ENCODE peak calls at places on chromosomes 12 and 14, in nine cellular contexts. O, L, T, J, Z, U, I, W and E are unnamed samples.
A peak's percentile ranks its signal among the peaks of the same experiment; 100 is the strongest.

GRCh38 chr12:112018571-112019237 is 5.5 kb downstream of the ERP29 start:
- DNase-seq in O (no peak), L (no peak), T (peak; percentile 60), J (peak; percentile 73), Z (peak; percentile 67), U (peak; percentile 85), I (no peak), W (no peak), E (no peak)

GRCh38 chr12:21562859-21563258 is 36.8 kb downstream of the SPX start:
- DNase-seq in O (no peak), L (no peak), T (no peak), J (no peak), Z (no peak), U (no peak), I (no peak), W (no peak), E (no peak)

GRCh38 chr14:35374273-35374681 is 30.3 kb downstream of the NFKBIA start:
- DNase-seq in O (peak; percentile 77), L (no peak), T (peak; percentile 94), J (peak; percentile 94), Z (peak; percentile 95), U (peak; percentile 98), I (no peak), W (peak; percentile 70), E (peak; percentile 86)

GRCh38 chr12:115507951-115508722 is 769.4 kb downstream of the MED13L start:
- DNase-seq in O (no peak), L (peak; percentile 95), T (no peak), J (no peak), Z (no peak), U (no peak), I (peak; percentile 95), W (no peak), E (no peak)

GRCh38 chr12:12901158-12901791 is 9.9 kb downstream of the GPRC5A start:
- DNase-seq in O (peak; percentile 87), L (no peak), T (peak; percentile 96), J (peak; percentile 97), Z (peak; percentile 97), U (peak; percentile 98), I (peak; percentile 24), W (peak; percentile 90), E (peak; percentile 41)

GRCh38 chr12:108326254-108326750 is 12.8 kb downstream of the CMKLR1 start:
- DNase-seq in O (no peak), L (no peak), T (no peak), J (no peak), Z (no peak), U (peak; percentile 34), I (no peak), W (no peak), E (no peak)

GRCh38 chr12:14768823-14769405 is 34.4 kb downstream of the WBP11 start:
- DNase-seq in O (peak; percentile 43), L (peak; percentile 59), T (peak; percentile 29), J (peak; percentile 22), Z (no peak), U (peak; percentile 51), I (peak; percentile 26), W (no peak), E (no peak)

GRCh38 chr12:94227066-94227465 is 78.7 kb downstream of the PLXNC1 start:
- DNase-seq in O (no peak), L (no peak), T (no peak), J (no peak), Z (no peak), U (no peak), I (no peak), W (no peak), E (no peak)

GRCh38 chr14:87863047-87863446 is 129.9 kb downstream of the GALC start:
- DNase-seq in O (no peak), L (no peak), T (peak; percentile 90), J (peak; percentile 49), Z (peak; percentile 43), U (no peak), I (no peak), W (peak; percentile 17), E (no peak)

DNA sequence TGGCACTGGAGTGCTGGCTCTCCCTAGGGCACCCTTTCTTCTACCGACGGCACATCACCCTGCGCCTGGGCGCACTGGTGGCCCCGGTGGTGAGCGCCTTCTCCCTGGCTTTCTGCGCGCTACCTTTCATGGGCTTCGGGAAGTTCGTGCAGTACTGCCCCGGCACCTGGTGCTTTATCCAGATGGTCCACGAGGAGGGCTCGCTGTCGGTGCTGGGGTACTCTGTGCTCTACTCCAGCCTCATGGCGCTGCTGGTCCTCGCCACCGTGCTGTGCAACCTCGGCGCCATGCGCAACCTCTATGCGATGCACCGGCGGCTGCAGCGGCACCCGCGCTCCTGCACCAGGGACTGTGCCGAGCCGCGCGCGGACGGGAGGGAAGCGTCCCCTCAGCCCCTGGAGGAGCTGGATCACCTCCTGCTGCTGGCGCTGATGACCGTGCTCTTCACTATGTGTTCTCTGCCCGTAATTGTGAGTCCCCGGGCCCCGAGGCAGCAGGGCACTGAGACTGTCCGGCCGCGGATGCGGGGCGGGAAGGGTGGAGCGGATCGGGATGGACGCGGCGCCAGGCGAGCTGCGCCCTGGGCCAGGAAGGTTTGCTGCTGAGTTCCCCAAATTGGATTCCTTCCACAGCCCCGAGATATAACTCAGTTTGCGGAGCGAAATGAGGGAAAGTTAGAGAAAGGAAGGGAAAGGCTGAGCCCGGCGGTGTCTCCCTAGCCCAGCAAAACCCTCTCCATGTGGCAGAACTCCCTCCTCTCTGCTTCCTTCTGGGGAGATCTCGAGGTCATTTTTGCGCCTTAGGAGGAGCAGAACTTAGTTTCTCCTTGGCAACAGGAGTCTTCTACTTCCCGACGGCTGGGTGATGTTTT is 928 bp downstream of the PTGDR start:
- DNase-seq in O (peak; percentile 14), L (peak; percentile 61), T (peak; percentile 42), J (peak; percentile 35), Z (peak; percentile 22), U (peak; percentile 61), I (peak; percentile 66), W (no peak), E (no peak)
- TF ChIP-seq EZH2 in O (peak; percentile 67), L (peak; percentile 88), T (peak; percentile 85), J (peak; percentile 69), Z (peak; percentile 78), U (peak; percentile 55), I (peak; percentile 93), W (peak; percentile 36), E (peak; percentile 96)

GRCh38 chr14:91417983-91418386 is 365 bp upstream of the CCDC88C start:
- DNase-seq in O (peak; percentile 78), L (peak; percentile 61), T (no peak), J (no peak), Z (no peak), U (peak; percentile 45), I (peak; percentile 82), W (no peak), E (peak; percentile 84)

GRCh38 chr14:91416744-91417133 is 881 bp downstream of the CCDC88C start:
- DNase-seq in O (no peak), L (peak; percentile 51), T (no peak), J (no peak), Z (no peak), U (no peak), I (no peak), W (no peak), E (peak; percentile 21)

GRCh38 chr14:91415794-91416743 is 1.6 kb downstream of the CCDC88C start:
- DNase-seq in O (no peak), L (peak; percentile 51), T (no peak), J (peak; percentile 14), Z (no peak), U (no peak), I (no peak), W (no peak), E (peak; percentile 79)

GRCh38 chr14:91418387-91419043 is 895 bp upstream of the CCDC88C start:
- DNase-seq in O (peak; percentile 66), L (peak; percentile 75), T (peak; percentile 42), J (peak; percentile 31), Z (no peak), U (peak; percentile 59), I (peak; percentile 70), W (no peak), E (peak; percentile 78)

DNA sequence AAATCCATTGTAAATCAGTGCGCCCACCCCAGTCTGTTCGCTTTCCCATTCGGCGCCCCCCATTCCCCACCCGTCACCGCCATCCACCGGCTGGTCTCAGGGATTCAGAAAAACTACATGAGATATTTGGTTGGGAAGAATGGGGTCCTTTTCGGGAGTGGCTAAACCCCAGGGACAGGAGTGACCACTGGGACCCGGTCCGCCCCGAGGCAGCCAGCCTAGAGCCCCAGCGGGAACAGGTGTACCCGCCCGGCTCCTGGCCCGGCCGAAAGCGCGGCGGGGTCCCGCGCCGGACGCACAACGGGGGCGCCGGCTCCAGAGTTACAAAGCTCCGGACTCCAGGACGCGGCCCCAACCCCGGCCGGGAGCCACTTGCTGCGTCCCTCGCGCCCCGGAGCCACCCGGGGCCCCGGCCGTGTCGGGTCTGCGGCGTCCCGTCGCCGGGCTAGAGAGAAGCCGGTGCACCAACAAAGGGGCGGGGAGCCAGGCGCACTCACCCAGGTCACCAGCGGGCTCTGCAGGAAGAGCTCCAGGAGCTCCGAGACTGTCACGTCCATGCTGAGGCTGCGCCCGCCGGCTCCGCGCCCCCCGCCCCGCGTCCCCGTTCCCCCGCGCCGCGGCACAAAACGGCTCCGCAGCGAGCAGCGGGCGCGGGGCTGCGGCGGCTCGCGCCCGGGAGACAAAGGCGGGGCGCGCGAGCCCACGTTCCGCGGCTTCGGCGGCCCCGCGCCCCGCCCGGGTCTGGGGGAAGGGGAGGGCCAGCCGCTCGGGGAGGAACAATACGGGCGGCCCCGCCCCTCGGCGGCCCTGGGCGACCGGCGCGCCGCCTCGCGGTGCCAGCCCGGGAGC is at the start of gene CCDC88C:
- DNase-seq in O (peak; percentile 86), L (peak; percentile 71), T (no peak), J (peak; percentile 20), Z (no peak), U (peak; percentile 34), I (peak; percentile 93), W (no peak), E (peak; percentile 85)
- TF ChIP-seq EZH2 in O (no peak), L (no peak), T (no peak), J (peak; percentile 23), Z (peak; percentile 87), U (peak; percentile 75), I (no peak), W (no peak), E (no peak)

GRCh38 chr12:28189774-28190320 is 409 bp upstream of the CCDC91 start:
- DNase-seq in O (peak; percentile 6), L (no peak), T (no peak), J (no peak), Z (peak; percentile 2), U (no peak), I (no peak), W (no peak), E (no peak)

GRCh38 chr12:28191018-28191595 is 851 bp downstream of the CCDC91 start:
- DNase-seq in O (no peak), L (peak; percentile 23), T (peak; percentile 68), J (peak; percentile 74), Z (peak; percentile 61), U (peak; percentile 86), I (no peak), W (no peak), E (peak; percentile 40)

GRCh38 chr12:28192145-28192544 is 1.9 kb downstream of the CCDC91 start:
- DNase-seq in O (no peak), L (no peak), T (no peak), J (no peak), Z (no peak), U (no peak), I (no peak), W (no peak), E (no peak)

GRCh38 chr12:28191690-28192089 is 1.4 kb downstream of the CCDC91 start:
- DNase-seq in O (no peak), L (peak; percentile 9), T (peak; percentile 53), J (peak; percentile 19), Z (peak; percentile 4), U (peak; percentile 49), I (no peak), W (no peak), E (no peak)

GRCh38 chr12:28190321-28191017 is at the start of gene CCDC91:
- DNase-seq in O (peak; percentile 93), L (peak; percentile 88), T (peak; percentile 86), J (peak; percentile 79), Z (peak; percentile 68), U (peak; percentile 94), I (peak; percentile 79), W (peak; percentile 66), E (peak; percentile 82)
- TF ChIP-seq EZH2 in O (no peak), L (no peak), T (no peak), J (no peak), Z (no peak), U (no peak), I (no peak), W (no peak), E (no peak)

GRCh38 chr14:22386924-22387775 is 201.9 kb downstream of the DAD1 start:
- DNase-seq in O (peak; percentile 90), L (peak; percentile 93), T (peak; percentile 39), J (peak; percentile 62), Z (peak; percentile 39), U (peak; percentile 80), I (peak; percentile 91), W (peak; percentile 17), E (peak; percentile 94)
- TF ChIP-seq EZH2 in O (no peak), L (no peak), T (no peak), J (no peak), Z (no peak), U (no peak), I (no peak), W (no peak), E (no peak)